ENCODE peak calls at places on chromosome 10, in five cellular contexts. O is transverse colon, D is PC-3, V is osteocyte, R is left ventricle myocardium inferior. I is an unnamed sample.

GRCh38 chr10:34696423-34696822 is 118.7 kb downstream of the PARD3 start:
- DNase-seq in O (no peak), D (peak), V (no peak), R (no peak), I (peak)

GRCh38 chr10:78129211-78129610 is 95.5 kb downstream of the RPS24 start:
- DNase-seq in O (no peak), D (no peak), V (no peak), R (no peak), I (no peak)

GRCh38 chr10:71766717-71767419 is 6.5 kb downstream of the VSIR start:
- DNase-seq in O (peak), D (peak), V (no peak), R (peak), I (peak)

GRCh38 chr10:119498889-119499864 is 43.3 kb downstream of the RGS10 start:
- DNase-seq in O (no peak), D (no peak), V (no peak), R (no peak), I (no peak)

GRCh38 chr10:11810313-11810766 is 12.8 kb upstream of the PROSER2 start:
- DNase-seq in O (no peak), D (peak), V (no peak), R (no peak), I (no peak)

GRCh38 chr10:48504141-48504885 is 100.6 kb downstream of the ARHGAP22 start:
- DNase-seq in O (no peak), D (no peak), V (peak), R (no peak), I (no peak)

GRCh38 chr10:103983367-103983911 is 16.5 kb downstream of the SLK start:
- DNase-seq in O (no peak), D (no peak), V (no peak), R (no peak), I (no peak)

GRCh38 chr10:30027057-30028005 is 32.1 kb downstream of the JCAD start:
- DNase-seq in O (peak), D (peak), V (no peak), R (peak), I (peak)

GRCh38 chr10:3775671-3776551 is 9.1 kb downstream of the KLF6 start:
- DNase-seq in O (peak), D (peak), V (peak), R (no peak), I (peak)

GRCh38 chr10:1360011-1360580 is 303.9 kb downstream of the WDR37 start:
- DNase-seq in O (no peak), D (no peak), V (no peak), R (no peak), I (no peak)
- TF ChIP-seq CTCF in O (no peak), D (peak), V (peak), R (no peak), I (no peak)

GRCh38 chr10:128322950-128323349 is 196.7 kb upstream of the MKI67 start:
- DNase-seq in O (no peak), D (no peak), V (no peak), R (no peak), I (no peak)
- TF ChIP-seq CTCF in O (no peak), D (no peak), V (no peak), R (no peak), I (no peak)

DNA sequence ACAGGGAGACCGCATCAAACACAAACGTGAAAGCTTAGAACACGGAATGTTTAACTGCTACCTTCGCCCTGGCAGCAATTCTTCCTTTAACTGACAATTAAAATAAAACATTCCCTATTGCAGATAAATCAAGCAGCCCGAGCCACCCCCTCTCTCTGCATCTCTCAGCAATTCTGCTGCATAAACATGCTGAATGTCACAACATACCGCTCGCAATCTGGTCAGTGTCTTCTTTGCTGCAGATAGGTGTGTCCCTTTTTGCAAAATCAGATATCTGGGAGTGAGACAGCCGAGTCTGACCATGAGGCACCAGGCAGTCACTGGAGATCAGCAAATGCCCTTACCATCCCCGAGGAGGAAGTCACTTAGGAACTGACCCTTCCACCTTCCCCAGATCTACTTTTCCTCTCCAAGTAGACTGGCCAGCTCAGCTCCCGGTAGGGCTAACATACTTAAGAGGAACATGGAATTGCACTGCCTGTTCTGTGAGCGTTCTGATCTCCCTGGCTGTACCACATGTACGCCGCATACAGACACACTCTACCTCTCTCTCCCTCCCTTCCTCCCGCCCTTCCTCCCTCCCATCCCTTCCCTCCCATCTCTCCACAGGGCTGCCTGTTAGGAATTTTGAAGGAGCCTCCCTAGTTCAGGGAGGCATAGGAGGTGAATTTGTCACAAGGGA is at the start of gene FRMD4A:
- DNase-seq in O (no peak), D (no peak), V (no peak), R (no peak), I (no peak)
- TF ChIP-seq CTCF in O (no peak), D (no peak), V (no peak), R (no peak), I (no peak)

GRCh38 chr10:16423599-16423998 is 13.2 kb upstream of the PTER start:
- DNase-seq in O (no peak), D (no peak), V (no peak), R (no peak), I (no peak)
- TF ChIP-seq CTCF in O (no peak), D (no peak), V (no peak), R (no peak), I (no peak)

GRCh38 chr10:93074137-93074596 is 474 bp downstream of the CYP26A1 start:
- DNase-seq in O (no peak), D (peak), V (no peak), R (no peak), I (no peak)
- TF ChIP-seq CTCF in O (no peak), D (no peak), V (peak), R (peak), I (no peak)

GRCh38 chr10:86003201-86003621 is 363.4 kb downstream of the GRID1 start:
- DNase-seq in O (no peak), D (no peak), V (no peak), R (peak), I (no peak)
- TF ChIP-seq CTCF in O (no peak), D (no peak), V (no peak), R (no peak), I (no peak)

DNA sequence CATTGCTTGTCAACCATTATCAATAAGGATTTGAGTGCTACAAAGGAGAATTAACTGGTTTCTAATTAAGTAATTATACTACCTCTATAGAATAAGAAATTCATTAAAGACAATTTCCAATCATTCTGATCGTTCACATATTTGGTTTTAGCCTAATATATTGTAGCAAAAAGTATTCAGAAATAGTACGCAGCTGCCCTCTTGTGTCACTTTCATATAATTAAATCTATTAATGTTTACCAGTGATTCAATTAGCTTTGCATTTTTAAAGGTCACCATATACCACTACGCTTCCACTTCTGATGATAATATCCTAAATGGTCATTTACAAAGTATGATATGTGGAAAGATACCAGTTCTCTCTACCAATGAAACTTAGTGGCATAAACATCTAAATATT is 128.3 kb downstream of the NEBL start:
- DNase-seq in O (no peak), D (peak), V (no peak), R (no peak), I (peak)
- TF ChIP-seq CTCF in O (peak), D (peak), V (peak), R (peak), I (peak)

GRCh38 chr10:102645388-102645740 is 1.1 kb downstream of the TRIM8 start:
- DNase-seq in O (peak), D (peak), V (no peak), R (peak), I (no peak)

GRCh38 chr10:102645741-102646609 is 1.7 kb downstream of the TRIM8 start:
- DNase-seq in O (peak), D (peak), V (peak), R (peak), I (peak)

GRCh38 chr10:102643346-102644065 is 773 bp upstream of the TRIM8 start:
- DNase-seq in O (peak), D (peak), V (no peak), R (peak), I (peak)

GRCh38 chr10:102644066-102644645 is at the start of gene TRIM8:
- DNase-seq in O (peak), D (peak), V (no peak), R (peak), I (peak)

GRCh38 chr10:102644646-102645387 is 538 bp downstream of the TRIM8 start:
- DNase-seq in O (peak), D (peak), V (peak), R (peak), I (peak)
- TF ChIP-seq CTCF in O (peak), D (peak), V (peak), R (peak), I (peak)

DNA sequence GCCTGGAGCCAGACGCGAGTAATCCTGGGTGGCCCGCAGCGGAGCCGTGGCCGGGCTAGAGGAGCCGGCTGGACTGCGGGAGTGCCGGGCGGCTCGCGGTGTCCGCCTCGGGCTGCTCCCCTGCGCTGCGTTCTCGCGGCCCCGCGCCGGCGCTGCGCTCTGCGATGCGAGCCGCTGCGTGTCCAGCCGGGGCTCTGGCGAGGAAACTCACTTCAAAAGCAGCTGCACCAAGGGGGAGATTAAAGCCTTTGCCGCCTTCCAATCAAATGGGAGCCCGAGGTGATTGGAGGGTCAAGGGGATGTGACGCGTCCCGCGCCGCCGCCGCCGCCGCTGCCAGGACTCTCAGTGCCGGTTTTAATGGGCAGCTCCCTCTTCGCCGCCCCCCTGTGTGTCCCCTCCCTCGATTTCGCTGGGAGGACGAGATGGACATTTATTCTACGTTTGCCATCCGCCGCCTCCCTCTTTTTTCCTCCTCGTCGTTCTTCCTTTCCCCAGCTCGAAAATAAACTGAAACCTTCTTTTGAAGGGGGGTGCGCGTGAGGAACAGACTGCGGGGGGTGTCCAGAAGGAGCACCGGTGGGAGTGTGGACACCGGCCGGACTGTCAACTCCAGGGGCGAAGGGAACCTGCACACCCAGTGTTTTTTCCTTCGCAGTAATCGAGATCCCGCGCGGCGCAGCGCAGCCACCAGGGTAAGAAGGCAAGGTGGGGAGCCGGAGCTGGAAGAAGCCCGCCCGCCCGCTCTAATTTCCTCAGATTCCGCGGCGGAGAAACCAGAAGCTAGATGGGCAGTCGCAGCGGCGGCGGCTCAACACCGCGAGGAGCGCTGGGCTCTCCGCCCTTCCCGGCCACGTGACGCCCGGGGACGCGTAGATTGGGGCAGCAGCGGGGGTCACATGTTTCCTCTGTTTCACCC is at the start of gene ZNF503:
- DNase-seq in O (peak), D (peak), V (peak), R (peak), I (peak)
- TF ChIP-seq CTCF in O (peak), D (peak), V (peak), R (peak), I (no peak)

GRCh38 chr10:133390597-133391248 is 3.2 kb upstream of the MTG1 start:
- DNase-seq in O (no peak), D (no peak), V (no peak), R (no peak), I (no peak)

GRCh38 chr10:133391249-133391635 is 2.7 kb upstream of the MTG1 start:
- DNase-seq in O (no peak), D (no peak), V (no peak), R (no peak), I (no peak)

GRCh38 chr10:133388265-133388972 is 5.5 kb upstream of the MTG1 start:
- DNase-seq in O (no peak), D (peak), V (no peak), R (no peak), I (no peak)

GRCh38 chr10:133391761-133392518 is 2.0 kb upstream of the MTG1 start:
- DNase-seq in O (no peak), D (no peak), V (no peak), R (no peak), I (no peak)

DNA sequence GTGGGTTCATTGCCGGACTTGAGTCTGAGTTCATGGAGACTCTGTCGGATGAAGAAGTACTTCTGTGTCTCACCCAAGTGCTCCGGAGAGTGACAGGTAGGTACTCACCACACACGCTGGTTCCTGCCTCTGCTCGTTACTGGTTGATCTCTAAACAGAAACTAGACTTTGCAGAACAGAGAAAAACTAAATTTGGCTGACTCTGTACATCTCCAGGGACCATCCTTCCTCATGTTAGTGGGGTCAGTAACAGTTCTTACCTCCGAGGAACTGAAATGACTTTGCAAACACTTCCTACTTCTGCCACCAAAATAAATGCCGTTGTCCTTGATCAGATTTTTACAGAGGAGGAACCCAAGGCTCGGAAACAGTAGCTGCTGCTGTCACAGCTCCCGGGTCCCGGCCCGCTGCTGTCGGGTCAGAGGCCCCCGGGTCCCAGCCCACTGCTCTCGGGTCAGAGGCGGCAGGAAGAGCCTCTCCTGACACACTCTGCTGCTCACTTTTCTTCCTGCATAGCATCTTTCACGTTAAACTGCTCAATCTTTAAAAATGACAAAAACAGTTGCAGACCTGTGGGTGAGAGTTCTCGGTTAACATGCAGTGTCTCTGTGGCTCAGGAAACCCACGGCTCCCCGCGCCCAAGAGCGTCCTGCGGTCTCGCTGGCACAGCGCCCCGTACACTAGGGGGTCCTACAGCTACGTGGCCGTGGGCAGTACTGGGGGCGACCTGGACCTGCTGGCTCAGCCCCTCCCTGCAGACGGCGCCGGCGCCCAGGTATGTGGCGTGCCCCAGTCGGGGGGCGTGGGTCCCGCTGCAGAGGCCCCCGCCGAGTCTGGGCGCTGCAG is 4.8 kb upstream of the MTG1 start:
- DNase-seq in O (peak), D (no peak), V (no peak), R (no peak), I (no peak)
- TF ChIP-seq CTCF in O (no peak), D (no peak), V (no peak), R (no peak), I (no peak)